ENCODE peak calls at places on chromosome 21, in five cellular contexts. H is K562, V is psoas muscle, A is transverse colon, T is left lung. D is an unnamed sample.

GRCh38 chr21:40687625-40688024 is 159.3 kb downstream of the DSCAM start:
- DNase-seq in V (no peak), A (no peak), T (no peak), H (no peak), D (no peak)

GRCh38 chr21:36538761-36539160 is 58.8 kb upstream of the CLDN14 start:
- DNase-seq in V (no peak), H (no peak), A (no peak), T (no peak), D (no peak)

GRCh38 chr21:21002137-21002536 is 3.9 kb downstream of the NCAM2 start:
- DNase-seq in V (no peak), T (no peak), H (no peak), A (no peak), D (no peak)

GRCh38 chr21:33350676-33351075 is 25.9 kb downstream of the IFNAR1 start:
- DNase-seq in T (no peak), V (no peak), A (no peak), H (no peak), D (no peak)

GRCh38 chr21:32917392-32918135 is 108.2 kb upstream of the OLIG2 start:
- DNase-seq in V (no peak), A (no peak), H (no peak), T (no peak), D (no peak)

GRCh38 chr21:27572681-27573080 is 605.8 kb upstream of the ADAMTS5 start:
- DNase-seq in V (no peak), H (no peak), T (no peak), A (no peak), D (no peak)

GRCh38 chr21:42086969-42087368 is 15.9 kb downstream of the UMODL1 start:
- DNase-seq in V (no peak), H (no peak), T (no peak), A (no peak), D (no peak)

GRCh38 chr21:35005077-35005476 is 44.0 kb downstream of the RUNX1 start:
- DNase-seq in H (no peak), A (no peak), V (no peak), T (no peak), D (no peak)

GRCh38 chr21:32626633-32627196 is 14.5 kb upstream of the CFAP298 start:
- DNase-seq in H (no peak), T (no peak), A (no peak), V (no peak), D (no peak)

GRCh38 chr21:34743831-34744230 is 75.0 kb downstream of the CLIC6 start:
- DNase-seq in A (peak; percentile 32), T (peak; percentile 43), V (peak; percentile 56), H (no peak), D (peak; percentile 68)

GRCh38 chr21:14959343-14959742 is 105.5 kb downstream of the NRIP1 start:
- DNase-seq in T (no peak), H (no peak), V (no peak), A (no peak), D (no peak)

GRCh38 chr21:42411891-42412635 is 8.4 kb downstream of the UBASH3A start:
- DNase-seq in H (no peak), V (no peak), A (no peak), T (no peak), D (no peak)

GRCh38 chr21:33135925-33136324 is 66.0 kb downstream of the OLIG1 start:
- DNase-seq in T (no peak), V (no peak), A (no peak), H (no peak), D (no peak)

GRCh38 chr21:34360488-34361241 is 3.1 kb upstream of the KCNE2 start:
- DNase-seq in A (no peak), V (no peak), T (no peak), H (no peak), D (peak; percentile 40)

GRCh38 chr21:39188521-39189139 is 5.4 kb upstream of the PSMG1 start:
- DNase-seq in V (no peak), T (no peak), A (no peak), H (no peak), D (no peak)
- TF ChIP-seq CTCF in V (no peak), T (no peak), A (no peak), H (no peak), D (no peak)

DNA sequence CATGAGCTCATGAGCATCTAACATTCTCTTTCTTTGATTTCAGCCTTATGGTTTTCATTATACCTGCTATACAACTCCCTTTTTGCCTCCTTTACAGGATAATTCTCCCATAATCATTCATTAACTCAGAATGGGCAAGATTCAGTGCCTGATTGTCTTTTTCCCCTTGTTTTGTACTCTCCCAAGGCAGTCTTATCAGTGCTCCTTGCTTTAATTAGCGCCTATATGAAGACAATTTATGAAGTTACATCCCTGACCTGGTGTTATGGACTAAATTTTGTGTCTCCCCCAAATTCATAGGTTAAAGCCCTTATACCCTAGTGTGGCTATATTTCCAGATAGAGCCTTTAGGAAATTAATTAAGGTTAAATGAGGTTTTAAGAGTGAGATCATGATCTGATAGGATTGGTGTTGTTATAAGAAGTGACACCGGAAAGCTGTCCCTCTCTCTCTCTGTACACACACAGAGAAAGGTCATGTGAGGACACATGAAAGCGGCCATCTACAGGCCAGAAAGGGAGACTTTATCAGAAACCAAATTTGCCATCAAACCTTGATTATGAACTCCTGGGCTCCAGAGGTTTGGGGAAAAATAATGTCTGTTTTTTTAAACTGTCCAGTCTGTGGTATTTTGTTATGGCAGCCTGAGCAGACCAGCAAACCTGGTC is 185.8 kb upstream of the CHODL start:
- DNase-seq in V (no peak), A (no peak), T (no peak), H (no peak), D (no peak)
- H3K27ac ChIP-seq in V (no peak overlapping the region), A (no peak overlapping the region), T (no peak overlapping the region), H (no peak overlapping the region), D (no peak overlapping the region)

GRCh38 chr21:45167796-45168222 is 93.4 kb downstream of the ADARB1 start:
- DNase-seq in V (no peak), T (no peak), H (no peak), A (no peak), D (no peak)
- TF ChIP-seq CTCF in V (no peak), T (no peak), H (no peak), A (no peak), D (no peak)

DNA sequence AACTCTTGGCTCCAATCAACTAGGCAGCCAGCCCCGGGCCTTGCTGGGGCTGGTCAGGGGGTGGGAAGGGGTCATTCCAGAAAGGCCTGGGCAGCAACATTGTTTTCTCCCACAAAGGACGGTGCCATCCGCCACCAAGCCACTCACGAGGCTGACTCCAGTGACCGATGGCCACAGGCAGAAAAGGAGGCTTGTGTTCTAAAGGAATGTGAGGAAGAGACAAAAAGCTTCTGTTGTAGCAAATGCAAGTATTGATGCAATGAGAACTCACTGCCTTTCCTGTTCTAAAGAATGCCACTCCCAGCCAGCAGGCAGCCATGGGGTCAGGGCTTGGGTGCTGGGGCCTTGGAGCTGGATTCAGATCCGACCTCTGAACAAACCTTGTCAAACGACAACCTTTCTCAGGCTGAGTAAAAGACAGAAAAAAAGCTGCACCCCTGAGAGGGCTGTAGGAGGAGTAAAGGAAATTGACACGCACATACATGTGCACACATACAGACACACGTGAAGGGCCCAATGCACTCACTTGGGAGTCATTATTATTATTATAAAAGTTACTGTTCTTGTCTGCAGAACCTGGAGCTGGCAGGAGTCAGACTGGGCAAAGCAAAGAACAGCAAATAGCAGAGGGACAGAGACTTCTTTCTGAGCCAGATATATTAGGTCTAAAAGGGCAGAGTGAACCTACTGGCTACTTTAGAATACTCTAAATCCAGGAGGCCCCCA is 13.9 kb upstream of the PRMT2 start:
- DNase-seq in V (no peak), T (no peak), A (no peak), H (no peak), D (no peak)
- H3K27ac ChIP-seq in V (no peak overlapping the region), T (peak overlapping the region; percentile 26), A (peak overlapping the region; percentile 32), H (no peak overlapping the region), D (peak overlapping the region; percentile 45)

GRCh38 chr21:37974081-37974480 is 57.8 kb upstream of the KCNJ6 start:
- DNase-seq in T (no peak), A (no peak), H (no peak), V (no peak), D (no peak)

GRCh38 chr21:37965088-37965805 is 49.0 kb upstream of the KCNJ6 start:
- DNase-seq in V (no peak), H (no peak), A (no peak), T (no peak), D (no peak)

GRCh38 chr21:37971390-37971789 is 55.1 kb upstream of the KCNJ6 start:
- DNase-seq in V (no peak), H (no peak), T (no peak), A (no peak), D (no peak)

DNA sequence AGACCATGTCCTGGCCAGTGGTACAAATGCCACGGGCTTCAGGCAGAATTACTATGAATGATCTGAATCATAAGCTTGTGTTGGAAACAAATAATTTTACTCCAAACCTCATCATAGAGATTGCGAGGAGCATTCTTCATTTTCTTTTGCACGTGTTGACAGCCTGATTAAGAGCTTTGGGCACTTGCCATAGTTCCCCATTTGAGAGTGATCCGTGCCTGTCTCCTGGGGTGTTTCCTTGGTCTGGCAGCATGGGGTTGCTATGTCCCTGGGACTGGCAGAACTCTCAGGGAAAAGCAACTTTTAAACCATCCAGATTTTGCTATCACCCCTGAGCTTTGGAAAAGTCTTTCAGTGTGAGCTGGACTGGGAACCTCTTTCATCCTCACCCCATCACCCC is 54.3 kb upstream of the KCNJ6 start:
- DNase-seq in A (no peak), T (no peak), V (no peak), H (no peak), D (no peak)
- TF ChIP-seq CTCF in A (no peak), T (no peak), V (no peak), H (no peak), D (no peak)

GRCh38 chr21:18164933-18165332 is 79.7 kb upstream of the CHODL start:
- DNase-seq in A (no peak), T (no peak), H (no peak), V (no peak), D (no peak)
- H3K27ac ChIP-seq in A (no peak overlapping the region), T (no peak overlapping the region), H (no peak overlapping the region), V (no peak overlapping the region), D (no peak overlapping the region)

GRCh38 chr21:38945536-38946245 is 140.0 kb downstream of the ETS2 start:
- DNase-seq in T (no peak), V (no peak), H (no peak), A (no peak), D (no peak)

GRCh38 chr21:38942617-38943245 is 137.0 kb downstream of the ETS2 start:
- DNase-seq in H (no peak), V (no peak), T (no peak), A (no peak), D (no peak)

GRCh38 chr21:38948377-38948776 is 142.6 kb downstream of the ETS2 start:
- DNase-seq in A (no peak), T (no peak), H (no peak), V (no peak), D (no peak)

GRCh38 chr21:38948981-38949380 is 143.3 kb downstream of the ETS2 start:
- DNase-seq in V (no peak), T (no peak), A (no peak), H (no peak), D (no peak)

GRCh38 chr21:38944903-38945302 is 139.2 kb downstream of the ETS2 start:
- DNase-seq in H (no peak), V (no peak), A (no peak), T (no peak), D (no peak)
- TF ChIP-seq CTCF in H (no peak), V (no peak), A (no peak), T (no peak), D (no peak)

D was measured in right atrium auricular region.